ENCODE peak calls at places on chromosomes 7 and 10, in seven cellular contexts. P is Panc1, T is HepG2, X is HCT116, N is GM12878, Y is SK-N-SH, S is H1. G is an unnamed sample.

GRCh38 chr7:5425507-5426225 is 2.0 kb upstream of the TNRC18 start:
- DNase-seq in P (no peak), T (peak; percentile 88), X (no peak), N (no peak), Y (peak; percentile 83), S (peak; percentile 80), G (peak; percentile 62)

GRCh38 chr10:110529596-110530011 is 31.9 kb downstream of the DUSP5 start:
- DNase-seq in P (no peak), T (no peak), X (no peak), N (peak; percentile 68), Y (no peak), S (no peak), G (no peak)

GRCh38 chr7:26029911-26030310 is 122.1 kb upstream of the NFE2L3 start:
- DNase-seq in P (no peak), T (no peak), X (no peak), N (no peak), Y (no peak), S (no peak), G (no peak)

GRCh38 chr10:109593686-109594085 is 329.6 kb downstream of the XPNPEP1 start:
- DNase-seq in P (no peak), T (no peak), X (no peak), N (no peak), Y (no peak), S (no peak), G (no peak)

GRCh38 chr7:104368006-104368405 is 39.6 kb downstream of the LHFPL3 start:
- DNase-seq in P (no peak), T (no peak), X (no peak), N (no peak), Y (no peak), S (no peak), G (no peak)

GRCh38 chr7:47293884-47294568 is 287.9 kb downstream of the TNS3 start:
- DNase-seq in P (no peak), T (no peak), X (no peak), N (no peak), Y (no peak), S (no peak), G (no peak)

GRCh38 chr10:4672199-4672598 is 153.8 kb upstream of the AKR1E2 start:
- DNase-seq in P (no peak), T (no peak), X (no peak), N (no peak), Y (no peak), S (no peak), G (no peak)

GRCh38 chr7:99833289-99833877 is 5.6 kb downstream of the CYP3A43 start:
- DNase-seq in P (no peak), T (no peak), X (no peak), N (no peak), Y (no peak), S (no peak), G (no peak)

GRCh38 chr7:64098-64521 is 128.3 kb upstream of the FAM20C start:
- DNase-seq in P (peak; percentile 7), T (peak; percentile 18), X (peak; percentile 21), N (no peak), Y (peak; percentile 78), S (no peak), G (peak; percentile 61)

GRCh38 chr10:8112942-8113442 is 58.5 kb downstream of the GATA3 start:
- DNase-seq in P (no peak), T (no peak), X (no peak), N (no peak), Y (no peak), S (no peak), G (no peak)

GRCh38 chr10:118960166-118961090 is 69.1 kb upstream of the NANOS1 start:
- DNase-seq in P (no peak), T (no peak), X (no peak), N (no peak), Y (no peak), S (no peak), G (no peak)

GRCh38 chr7:31027161-31027965 is 24.7 kb upstream of the ADCYAP1R1 start:
- DNase-seq in P (no peak), T (no peak), X (no peak), N (no peak), Y (peak; percentile 79), S (peak; percentile 55), G (no peak)

GRCh38 chr7:32515890-32516550 is 20.7 kb downstream of the AVL9 start:
- DNase-seq in P (no peak), T (peak; percentile 92), X (no peak), N (no peak), Y (no peak), S (no peak), G (no peak)

GRCh38 chr10:132118366-132118765 is 52.6 kb downstream of the JAKMIP3 start:
- DNase-seq in P (no peak), T (no peak), X (no peak), N (no peak), Y (no peak), S (no peak), G (no peak)

GRCh38 chr7:142669074-142669654 is 80.1 kb upstream of the PRSS1 start:
- DNase-seq in P (no peak), T (no peak), X (no peak), N (no peak), Y (peak; percentile 12), S (no peak), G (peak; percentile 20)

GRCh38 chr7:43636093-43636492 is 53.2 kb downstream of the STK17A start:
- DNase-seq in P (no peak), T (peak; percentile 37), X (no peak), N (no peak), Y (no peak), S (no peak), G (no peak)

GRCh38 chr7:20541615-20542349 is 73.7 kb upstream of the ABCB5 start:
- DNase-seq in P (no peak), T (no peak), X (no peak), N (no peak), Y (peak; percentile 74), S (no peak), G (no peak)

GRCh38 chr7:143385891-143386781 is 5.0 kb downstream of the ZYX start:
- DNase-seq in P (no peak), T (no peak), X (no peak), N (no peak), Y (no peak), S (no peak), G (no peak)

GRCh38 chr10:18085855-18086254 is 54.4 kb upstream of the CACNB2 start:
- DNase-seq in P (no peak), T (no peak), X (no peak), N (no peak), Y (no peak), S (no peak), G (no peak)

GRCh38 chr10:3162533-3162932 is 10.0 kb downstream of the PITRM1 start:
- DNase-seq in P (no peak), T (no peak), X (no peak), N (no peak), Y (no peak), S (peak; percentile 65), G (no peak)

GRCh38 chr10:46524471-46525176 is 31.8 kb downstream of the GPRIN2 start:
- DNase-seq in P (no peak), T (no peak), X (peak; percentile 21), N (no peak), Y (peak; percentile 46), S (no peak), G (no peak)

GRCh38 chr7:87213801-87214200 is 5.7 kb downstream of the TMEM243 start:
- DNase-seq in P (no peak), T (no peak), X (no peak), N (no peak), Y (no peak), S (no peak), G (no peak)

GRCh38 chr7:123649956-123650355 is 5.7 kb upstream of the LMOD2 start:
- DNase-seq in P (no peak), T (no peak), X (no peak), N (no peak), Y (no peak), S (no peak), G (no peak)

GRCh38 chr7:138524259-138524658 is 64.2 kb downstream of the TRIM24 start:
- DNase-seq in P (no peak), T (no peak), X (no peak), N (no peak), Y (no peak), S (no peak), G (no peak)
- TF ChIP-seq SIN3A in P (no peak), T (no peak), X (no peak), N (no peak), Y (no peak), S (no peak), G (no peak)

GRCh38 chr10:855671-856070 is 75.8 kb downstream of the LARP4B start:
- DNase-seq in P (no peak), T (no peak), X (no peak), N (no peak), Y (no peak), S (no peak), G (no peak)

GRCh38 chr10:855079-855478 is 76.4 kb downstream of the LARP4B start:
- DNase-seq in P (no peak), T (no peak), X (no peak), N (no peak), Y (no peak), S (no peak), G (no peak)

GRCh38 chr10:860519-860918 is 71.0 kb downstream of the LARP4B start:
- DNase-seq in P (no peak), T (no peak), X (no peak), N (no peak), Y (no peak), S (no peak), G (no peak)

GRCh38 chr10:853017-853416 is 78.5 kb downstream of the LARP4B start:
- DNase-seq in P (no peak), T (no peak), X (no peak), N (no peak), Y (no peak), S (no peak), G (no peak)

DNA sequence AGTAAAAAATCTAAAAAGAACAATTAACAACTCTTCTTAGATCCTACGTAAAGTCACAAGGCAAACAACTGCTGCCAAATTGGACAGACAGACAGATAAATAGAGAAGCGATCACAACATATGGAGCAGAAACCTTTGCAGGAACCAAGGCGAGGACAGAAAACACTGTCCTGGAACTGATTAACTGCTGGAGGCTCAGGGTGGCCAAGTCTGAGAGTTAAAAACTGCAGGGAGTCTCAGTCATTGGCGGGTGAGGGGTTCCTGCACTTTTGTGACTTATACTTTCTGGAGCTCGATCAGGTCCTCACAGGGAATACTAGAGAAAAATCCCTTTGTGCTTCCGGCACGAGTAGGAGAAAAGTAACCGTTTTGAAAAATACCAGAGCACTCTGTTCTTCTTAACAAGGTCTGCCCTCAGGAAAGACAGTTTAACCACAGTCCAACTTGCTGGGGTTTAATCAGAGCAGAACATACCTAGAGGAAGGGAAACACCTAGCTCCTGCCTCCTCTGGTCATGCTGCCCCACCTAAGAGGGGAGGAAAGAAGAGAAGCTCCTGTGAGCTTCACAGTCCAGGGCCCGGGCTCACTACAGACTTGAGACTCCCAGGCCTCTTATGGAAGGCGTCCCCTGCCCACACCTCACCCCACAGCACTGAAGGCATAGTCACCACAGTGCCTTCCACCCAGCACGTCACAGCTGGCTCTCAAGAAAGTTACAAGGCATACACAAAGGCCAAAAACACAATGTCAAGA is 74.9 kb downstream of the LARP4B start:
- DNase-seq in P (no peak), T (no peak), X (no peak), N (no peak), Y (no peak), S (no peak), G (no peak)
- TF ChIP-seq SIN3A in P (no peak), T (no peak), X (no peak), N (no peak), Y (no peak), S (no peak), G (no peak)

GRCh38 chr10:21402606-21403083 is 122.8 kb downstream of the SKIDA1 start:
- DNase-seq in P (no peak), T (no peak), X (no peak), N (no peak), Y (no peak), S (no peak), G (no peak)
- TF ChIP-seq SIN3A in P (no peak), T (no peak), X (no peak), N (no peak), Y (no peak), S (no peak), G (no peak)

GRCh38 chr10:133324198-133324792 is 12.4 kb downstream of the CALY start:
- DNase-seq in P (no peak), T (peak; percentile 62), X (no peak), N (no peak), Y (peak; percentile 91), S (peak; percentile 72), G (peak; percentile 66)
- TF ChIP-seq SIN3A in P (no peak), T (no peak), X (no peak), N (no peak), Y (no peak), S (no peak), G (no peak)